ENCODE peak calls at places on chromosomes 13 and 19, in ten cellular contexts. One of them, this sample, is unnamed.

GRCh38 chr13:35926859-35927530 is 204.2 kb downstream of the DCLK1 start:
- DNase-seq in GM12891: no peak
- DNase-seq in breast epithelium: no peak
- DNase-seq in tibial nerve: peak; percentile 59
- DNase-seq in lower leg skin: peak; percentile 29
- DNase-seq in suprapubic skin: no peak
- DNase-seq in uterus: peak; percentile 47
- DNase-seq in IMR-90: peak; percentile 30
- DNase-seq in heart left ventricle: no peak
- DNase-seq in A549: no peak
- DNase-seq in this sample: no peak

GRCh38 chr19:34274827-34275625 is 20.7 kb downstream of the GARRE1 start:
- DNase-seq in GM12891: no peak
- DNase-seq in breast epithelium: no peak
- DNase-seq in tibial nerve: no peak
- DNase-seq in lower leg skin: no peak
- DNase-seq in suprapubic skin: no peak
- DNase-seq in uterus: no peak
- DNase-seq in IMR-90: peak; percentile 96
- DNase-seq in heart left ventricle: no peak
- DNase-seq in A549: no peak
- DNase-seq in this sample: no peak

GRCh38 chr19:15399635-15400034 is 19.2 kb downstream of the AKAP8L start:
- DNase-seq in GM12891: no peak
- DNase-seq in breast epithelium: no peak
- DNase-seq in tibial nerve: no peak
- DNase-seq in lower leg skin: no peak
- DNase-seq in suprapubic skin: no peak
- DNase-seq in uterus: no peak
- DNase-seq in IMR-90: no peak
- DNase-seq in heart left ventricle: no peak
- DNase-seq in A549: no peak
- DNase-seq in this sample: no peak

GRCh38 chr19:13959962-13960862 is 7.9 kb downstream of the DCAF15 start:
- DNase-seq in GM12891: peak; percentile 64
- DNase-seq in breast epithelium: no peak
- DNase-seq in tibial nerve: no peak
- DNase-seq in lower leg skin: no peak
- DNase-seq in suprapubic skin: no peak
- DNase-seq in uterus: no peak
- DNase-seq in IMR-90: no peak
- DNase-seq in heart left ventricle: no peak
- DNase-seq in A549: no peak
- DNase-seq in this sample: no peak

GRCh38 chr13:107518780-107519179 is 696.6 kb downstream of the LIG4 start:
- DNase-seq in GM12891: no peak
- DNase-seq in breast epithelium: no peak
- DNase-seq in tibial nerve: no peak
- DNase-seq in lower leg skin: no peak
- DNase-seq in suprapubic skin: no peak
- DNase-seq in uterus: no peak
- DNase-seq in IMR-90: peak; percentile 45
- DNase-seq in heart left ventricle: no peak
- DNase-seq in A549: no peak
- DNase-seq in this sample: no peak

GRCh38 chr13:42266464-42266863 is 5.5 kb upstream of the AKAP11 start:
- DNase-seq in GM12891: no peak
- DNase-seq in breast epithelium: no peak
- DNase-seq in tibial nerve: no peak
- DNase-seq in lower leg skin: no peak
- DNase-seq in suprapubic skin: no peak
- DNase-seq in uterus: no peak
- DNase-seq in IMR-90: peak; percentile 79
- DNase-seq in heart left ventricle: no peak
- DNase-seq in A549: no peak
- DNase-seq in this sample: no peak

GRCh38 chr19:13842294-13843103 is 34.4 kb upstream of the NANOS3 start:
- DNase-seq in GM12891: peak; percentile 64
- DNase-seq in breast epithelium: peak; percentile 90
- DNase-seq in tibial nerve: peak; percentile 82
- DNase-seq in lower leg skin: peak; percentile 85
- DNase-seq in suprapubic skin: peak; percentile 96
- DNase-seq in uterus: peak; percentile 92
- DNase-seq in IMR-90: peak; percentile 65
- DNase-seq in heart left ventricle: peak; percentile 94
- DNase-seq in A549: peak; percentile 82
- DNase-seq in this sample: peak; percentile 87

GRCh38 chr19:28985201-28985600 is 227.8 kb downstream of the UQCRFS1 start:
- DNase-seq in GM12891: no peak
- DNase-seq in breast epithelium: no peak
- DNase-seq in tibial nerve: no peak
- DNase-seq in lower leg skin: no peak
- DNase-seq in suprapubic skin: no peak
- DNase-seq in uterus: no peak
- DNase-seq in IMR-90: no peak
- DNase-seq in heart left ventricle: no peak
- DNase-seq in A549: no peak
- DNase-seq in this sample: no peak

GRCh38 chr13:51590966-51591627 is 6.8 kb downstream of the WDFY2 start:
- DNase-seq in GM12891: no peak
- DNase-seq in breast epithelium: no peak
- DNase-seq in tibial nerve: peak; percentile 43
- DNase-seq in lower leg skin: peak; percentile 55
- DNase-seq in suprapubic skin: no peak
- DNase-seq in uterus: peak; percentile 24
- DNase-seq in IMR-90: peak; percentile 90
- DNase-seq in heart left ventricle: no peak
- DNase-seq in A549: peak; percentile 80
- DNase-seq in this sample: peak; percentile 91

GRCh38 chr13:27925220-27925991 is 5.6 kb downstream of the PDX1 start:
- DNase-seq in GM12891: no peak
- DNase-seq in breast epithelium: no peak
- DNase-seq in tibial nerve: no peak
- DNase-seq in lower leg skin: no peak
- DNase-seq in suprapubic skin: no peak
- DNase-seq in uterus: no peak
- DNase-seq in IMR-90: no peak
- DNase-seq in heart left ventricle: no peak
- DNase-seq in A549: no peak
- DNase-seq in this sample: no peak

GRCh38 chr19:32397736-32398135 is 7.8 kb upstream of the DPY19L3 start:
- DNase-seq in GM12891: no peak
- DNase-seq in breast epithelium: no peak
- DNase-seq in tibial nerve: no peak
- DNase-seq in lower leg skin: no peak
- DNase-seq in suprapubic skin: no peak
- DNase-seq in uterus: no peak
- DNase-seq in IMR-90: peak; percentile 88
- DNase-seq in heart left ventricle: no peak
- DNase-seq in A549: peak; percentile 45
- DNase-seq in this sample: no peak

GRCh38 chr13:23868521-23868920 is 20.7 kb downstream of the MIPEP start:
- DNase-seq in GM12891: no peak
- DNase-seq in breast epithelium: no peak
- DNase-seq in tibial nerve: no peak
- DNase-seq in lower leg skin: no peak
- DNase-seq in suprapubic skin: no peak
- DNase-seq in uterus: no peak
- DNase-seq in IMR-90: peak; percentile 95
- DNase-seq in heart left ventricle: no peak
- DNase-seq in A549: peak; percentile 66
- DNase-seq in this sample: peak; percentile 18
- TF ChIP-seq POLR2A in GM12891: no peak
- TF ChIP-seq POLR2A in breast epithelium: no peak
- TF ChIP-seq POLR2A in tibial nerve: no peak
- TF ChIP-seq POLR2A in lower leg skin: no peak
- TF ChIP-seq POLR2A in suprapubic skin: no peak
- TF ChIP-seq POLR2A in uterus: no peak
- TF ChIP-seq POLR2A in IMR-90: no peak
- TF ChIP-seq POLR2A in heart left ventricle: no peak
- TF ChIP-seq POLR2A in A549: no peak
- TF ChIP-seq POLR2A in this sample: no peak

GRCh38 chr19:19606021-19606420 is 12.5 kb downstream of the PBX4 start:
- DNase-seq in GM12891: no peak
- DNase-seq in breast epithelium: no peak
- DNase-seq in tibial nerve: no peak
- DNase-seq in lower leg skin: no peak
- DNase-seq in suprapubic skin: no peak
- DNase-seq in uterus: no peak
- DNase-seq in IMR-90: peak; percentile 10
- DNase-seq in heart left ventricle: no peak
- DNase-seq in A549: peak; percentile 62
- DNase-seq in this sample: no peak
- TF ChIP-seq POLR2A in GM12891: no peak
- TF ChIP-seq POLR2A in breast epithelium: no peak
- TF ChIP-seq POLR2A in tibial nerve: no peak
- TF ChIP-seq POLR2A in lower leg skin: no peak
- TF ChIP-seq POLR2A in suprapubic skin: no peak
- TF ChIP-seq POLR2A in uterus: no peak
- TF ChIP-seq POLR2A in IMR-90: no peak
- TF ChIP-seq POLR2A in heart left ventricle: no peak
- TF ChIP-seq POLR2A in A549: no peak
- TF ChIP-seq POLR2A in this sample: no peak

GRCh38 chr13:50104493-50104892 is 89.2 kb downstream of the KCNRG start:
- DNase-seq in GM12891: no peak
- DNase-seq in breast epithelium: no peak
- DNase-seq in tibial nerve: no peak
- DNase-seq in lower leg skin: no peak
- DNase-seq in suprapubic skin: no peak
- DNase-seq in uterus: no peak
- DNase-seq in IMR-90: peak; percentile 46
- DNase-seq in heart left ventricle: no peak
- DNase-seq in A549: no peak
- DNase-seq in this sample: no peak
- TF ChIP-seq POLR2A in GM12891: no peak
- TF ChIP-seq POLR2A in breast epithelium: no peak
- TF ChIP-seq POLR2A in tibial nerve: no peak
- TF ChIP-seq POLR2A in lower leg skin: no peak
- TF ChIP-seq POLR2A in suprapubic skin: no peak
- TF ChIP-seq POLR2A in uterus: no peak
- TF ChIP-seq POLR2A in IMR-90: no peak
- TF ChIP-seq POLR2A in heart left ventricle: no peak
- TF ChIP-seq POLR2A in A549: no peak
- TF ChIP-seq POLR2A in this sample: no peak

GRCh38 chr19:48625891-48626327 is 6.6 kb downstream of the SPHK2 start:
- DNase-seq in GM12891: no peak
- DNase-seq in breast epithelium: no peak
- DNase-seq in tibial nerve: no peak
- DNase-seq in lower leg skin: no peak
- DNase-seq in suprapubic skin: no peak
- DNase-seq in uterus: no peak
- DNase-seq in IMR-90: no peak
- DNase-seq in heart left ventricle: no peak
- DNase-seq in A549: no peak
- DNase-seq in this sample: no peak

GRCh38 chr19:48627211-48627864 is 8.0 kb downstream of the SPHK2 start:
- DNase-seq in GM12891: no peak
- DNase-seq in breast epithelium: no peak
- DNase-seq in tibial nerve: no peak
- DNase-seq in lower leg skin: no peak
- DNase-seq in suprapubic skin: no peak
- DNase-seq in uterus: no peak
- DNase-seq in IMR-90: no peak
- DNase-seq in heart left ventricle: no peak
- DNase-seq in A549: no peak
- DNase-seq in this sample: no peak

GRCh38 chr19:48624791-48625723 is 5.8 kb downstream of the SPHK2 start:
- DNase-seq in GM12891: no peak
- DNase-seq in breast epithelium: no peak
- DNase-seq in tibial nerve: no peak
- DNase-seq in lower leg skin: no peak
- DNase-seq in suprapubic skin: no peak
- DNase-seq in uterus: no peak
- DNase-seq in IMR-90: no peak
- DNase-seq in heart left ventricle: no peak
- DNase-seq in A549: no peak
- DNase-seq in this sample: no peak

GRCh38 chr19:48623556-48624066 is 4.3 kb downstream of the SPHK2 start:
- DNase-seq in GM12891: no peak
- DNase-seq in breast epithelium: no peak
- DNase-seq in tibial nerve: no peak
- DNase-seq in lower leg skin: no peak
- DNase-seq in suprapubic skin: no peak
- DNase-seq in uterus: no peak
- DNase-seq in IMR-90: no peak
- DNase-seq in heart left ventricle: no peak
- DNase-seq in A549: no peak
- DNase-seq in this sample: peak; percentile 66

GRCh38 chr19:48624067-48624594 is 4.8 kb downstream of the SPHK2 start:
- DNase-seq in GM12891: peak; percentile 98
- DNase-seq in breast epithelium: peak; percentile 97
- DNase-seq in tibial nerve: peak; percentile 92
- DNase-seq in lower leg skin: peak; percentile 95
- DNase-seq in suprapubic skin: peak; percentile 98
- DNase-seq in uterus: peak; percentile 98
- DNase-seq in IMR-90: peak; percentile 97
- DNase-seq in heart left ventricle: peak; percentile 99
- DNase-seq in A549: peak; percentile 97
- DNase-seq in this sample: peak; percentile 99
- TF ChIP-seq POLR2A in GM12891: peak; percentile 55
- TF ChIP-seq POLR2A in breast epithelium: no peak
- TF ChIP-seq POLR2A in tibial nerve: peak; percentile 43
- TF ChIP-seq POLR2A in lower leg skin: no peak
- TF ChIP-seq POLR2A in suprapubic skin: no peak
- TF ChIP-seq POLR2A in uterus: peak; percentile 31
- TF ChIP-seq POLR2A in IMR-90: no peak
- TF ChIP-seq POLR2A in heart left ventricle: no peak
- TF ChIP-seq POLR2A in A549: no peak
- TF ChIP-seq POLR2A in this sample: peak; percentile 6

GRCh38 chr19:5838437-5839311 is 828 bp downstream of the FUT6 start:
- DNase-seq in GM12891: no peak
- DNase-seq in breast epithelium: no peak
- DNase-seq in tibial nerve: no peak
- DNase-seq in lower leg skin: no peak
- DNase-seq in suprapubic skin: no peak
- DNase-seq in uterus: no peak
- DNase-seq in IMR-90: no peak
- DNase-seq in heart left ventricle: no peak
- DNase-seq in A549: no peak
- DNase-seq in this sample: no peak
- TF ChIP-seq POLR2A in GM12891: no peak
- TF ChIP-seq POLR2A in breast epithelium: no peak
- TF ChIP-seq POLR2A in tibial nerve: no peak
- TF ChIP-seq POLR2A in lower leg skin: no peak
- TF ChIP-seq POLR2A in suprapubic skin: no peak
- TF ChIP-seq POLR2A in uterus: no peak
- TF ChIP-seq POLR2A in IMR-90: no peak
- TF ChIP-seq POLR2A in heart left ventricle: no peak
- TF ChIP-seq POLR2A in A549: no peak
- TF ChIP-seq POLR2A in this sample: no peak

GRCh38 chr19:44142014-44142523 is 715 bp downstream of the ZNF234 start:
- DNase-seq in GM12891: no peak
- DNase-seq in breast epithelium: no peak
- DNase-seq in tibial nerve: no peak
- DNase-seq in lower leg skin: no peak
- DNase-seq in suprapubic skin: no peak
- DNase-seq in uterus: no peak
- DNase-seq in IMR-90: peak; percentile 42
- DNase-seq in heart left ventricle: no peak
- DNase-seq in A549: no peak
- DNase-seq in this sample: peak; percentile 59

GRCh38 chr19:44141191-44142013 is at the start of gene ZNF234:
- DNase-seq in GM12891: peak; percentile 63
- DNase-seq in breast epithelium: peak; percentile 57
- DNase-seq in tibial nerve: peak; percentile 79
- DNase-seq in lower leg skin: peak; percentile 82
- DNase-seq in suprapubic skin: peak; percentile 87
- DNase-seq in uterus: peak; percentile 83
- DNase-seq in IMR-90: peak; percentile 85
- DNase-seq in heart left ventricle: peak; percentile 85
- DNase-seq in A549: peak; percentile 87
- DNase-seq in this sample: peak; percentile 83
- TF ChIP-seq POLR2A in GM12891: no peak
- TF ChIP-seq POLR2A in breast epithelium: no peak
- TF ChIP-seq POLR2A in tibial nerve: no peak
- TF ChIP-seq POLR2A in lower leg skin: no peak
- TF ChIP-seq POLR2A in suprapubic skin: no peak
- TF ChIP-seq POLR2A in uterus: no peak
- TF ChIP-seq POLR2A in IMR-90: no peak
- TF ChIP-seq POLR2A in heart left ventricle: peak; percentile 54
- TF ChIP-seq POLR2A in A549: peak; percentile 60
- TF ChIP-seq POLR2A in this sample: peak; percentile 57